ENCODE peak calls at places on chromosomes 12 and 14, in four cellular contexts. U is Panc1, I is HepG2, A is K562. W is an unnamed sample.
A peak's percentile ranks its signal among the peaks of the same experiment; 100 is the strongest.

GRCh38 chr12:5587701-5588100 is 155.8 kb downstream of the NTF3 start:
- DNase-seq in U (no peak), I (no peak), A (no peak), W (no peak)

GRCh38 chr12:84730561-84731162 is 181.9 kb downstream of the SLC6A15 start:
- DNase-seq in U (no peak), I (no peak), A (no peak), W (no peak)

GRCh38 chr12:96743606-96744005 is 163.5 kb upstream of the NEDD1 start:
- DNase-seq in U (no peak), I (no peak), A (no peak), W (no peak)

GRCh38 chr14:105204206-105204930 is 23.3 kb upstream of the NUDT14 start:
- DNase-seq in U (no peak), I (no peak), A (no peak), W (no peak)

GRCh38 chr12:777550-778047 is 25.2 kb downstream of the WNK1 start:
- DNase-seq in U (no peak), I (no peak), A (no peak), W (no peak)

GRCh38 chr12:44372259-44372658 is 503.9 kb downstream of the NELL2 start:
- DNase-seq in U (peak; percentile 50), I (no peak), A (no peak), W (no peak)

GRCh38 chr12:28872654-28873268 is 276.3 kb upstream of the FAR2 start:
- DNase-seq in U (peak; percentile 48), I (peak; percentile 21), A (peak; percentile 40), W (peak; percentile 46)

GRCh38 chr12:52521175-52521574 is 981 bp upstream of the KRT5 start:
- DNase-seq in U (no peak), I (no peak), A (no peak), W (peak; percentile 23)

GRCh38 chr14:102833341-102833740 is 56.1 kb downstream of the TRAF3 start:
- DNase-seq in U (no peak), I (no peak), A (no peak), W (no peak)

GRCh38 chr14:89672636-89673279 is 255.7 kb upstream of the FOXN3 start:
- DNase-seq in U (no peak), I (peak; percentile 39), A (no peak), W (no peak)

GRCh38 chr14:98323850-98324249 is 948.1 kb downstream of the BCL11B start:
- DNase-seq in U (no peak), I (no peak), A (no peak), W (no peak)

GRCh38 chr12:42960087-42960527 is 370.6 kb upstream of the PRICKLE1 start:
- DNase-seq in U (no peak), I (no peak), A (no peak), W (peak; percentile 45)

GRCh38 chr14:57390806-57391562 is 598 bp downstream of the NAA30 start:
- DNase-seq in U (no peak), I (no peak), A (peak; percentile 12), W (no peak)

GRCh38 chr12:101127521-101128219 is 82.4 kb downstream of the SLC5A8 start:
- DNase-seq in U (no peak), I (no peak), A (no peak), W (no peak)

GRCh38 chr12:51622564-51622963 is 31.5 kb downstream of the SCN8A start:
- DNase-seq in U (no peak), I (no peak), A (no peak), W (no peak)

GRCh38 chr12:63045020-63045860 is 105.8 kb downstream of the AVPR1A start:
- DNase-seq in U (no peak), I (no peak), A (no peak), W (no peak)

GRCh38 chr12:108611884-108612415 is 14.1 kb upstream of the TMEM119 start:
- DNase-seq in U (no peak), I (peak; percentile 44), A (peak; percentile 74), W (peak; percentile 72)

GRCh38 chr12:56414401-56414800 is 34.8 kb downstream of the TIMELESS start:
- DNase-seq in U (no peak), I (no peak), A (no peak), W (no peak)
- TF ChIP-seq TCF7L2 in U (no peak), I (no peak), A (no peak), W (no peak)

GRCh38 chr12:104653730-104654328 is 197.1 kb downstream of the CHST11 start:
- DNase-seq in U (no peak), I (peak; percentile 13), A (peak; percentile 59), W (no peak)
- TF ChIP-seq CTCF in U (peak; percentile 69), I (peak; percentile 47), A (peak; percentile 77), W (peak; percentile 77)

DNA sequence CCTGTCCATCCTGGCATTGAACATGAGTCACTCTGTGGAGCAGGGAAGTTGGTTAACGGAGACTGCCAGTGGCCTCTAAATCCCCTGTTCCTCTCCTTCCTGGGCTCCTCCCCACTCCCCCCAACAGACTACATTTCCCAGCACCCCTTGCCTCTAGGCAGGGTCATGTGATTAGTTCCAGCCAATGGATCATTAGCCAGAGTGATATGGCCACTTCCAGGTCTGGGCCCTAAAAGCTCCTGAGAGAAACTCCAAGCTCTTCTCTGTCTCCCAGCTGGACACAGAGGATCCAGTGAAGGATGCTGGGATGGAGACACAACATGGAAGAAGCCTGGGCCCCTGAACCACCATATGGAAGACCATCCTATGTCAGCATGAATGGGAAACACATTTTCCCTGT is 54.4 kb upstream of the RFLNA start:
- DNase-seq in U (no peak), I (no peak), A (peak; percentile 86), W (peak; percentile 39)
- TF ChIP-seq TCF7L2 in U (no peak), I (no peak), A (no peak), W (no peak)

GRCh38 chr14:75514673-75515630 is 7.3 kb upstream of the BATF start:
- DNase-seq in U (no peak), I (no peak), A (peak; percentile 35), W (no peak)
- TF ChIP-seq CTCF in U (no peak), I (no peak), A (peak; percentile 54), W (no peak)

GRCh38 chr14:22155582-22155981 is 433.4 kb downstream of the DAD1 start:
- DNase-seq in U (no peak), I (no peak), A (no peak), W (no peak)
- TF ChIP-seq TCF7L2 in U (no peak), I (no peak), A (no peak), W (no peak)